ENCODE peak calls at places on chromosomes 12 and 14, in eight cellular contexts. M is GM10248; A is substantia nigra; J is HCEC 1CT; H is GM04504; D is cardiac fibroblast; N is activated CD8-positive, alpha-beta memory T cell treated with anti-CD3 and anti-CD28 coated beads for 4 hours; E is effector memory CD4-positive, alpha-beta T cell. X is an unnamed sample.

GRCh38 chr14:50714452-50715073 is 46.5 kb upstream of the SAV1 start:
- DNase-seq in M (peak), A (no peak), J (peak), H (peak), D (peak), N (no peak), E (no peak), X (no peak)

GRCh38 chr12:86914716-86915115 is 658.5 kb upstream of the MGAT4C start:
- DNase-seq in M (no peak), A (no peak), J (peak), H (no peak), D (peak), N (no peak), E (no peak), X (no peak)

GRCh38 chr12:80857311-80857710 is 80.4 kb downstream of the LIN7A start:
- DNase-seq in M (no peak), A (no peak), J (peak), H (no peak), D (no peak), N (no peak), E (no peak), X (no peak)

GRCh38 chr12:100688451-100688864 is 106.1 kb upstream of the ANO4 start:
- DNase-seq in M (no peak), A (no peak), J (peak), H (no peak), D (no peak), N (no peak), E (no peak), X (no peak)

GRCh38 chr12:47268501-47269459 is 189.0 kb upstream of the AMIGO2 start:
- DNase-seq in M (peak), A (no peak), J (no peak), H (no peak), D (no peak), N (no peak), E (no peak), X (peak)

GRCh38 chr12:119245904-119246494 is 67.3 kb downstream of the HSPB8 start:
- DNase-seq in M (no peak), A (no peak), J (no peak), H (no peak), D (no peak), N (no peak), E (no peak), X (no peak)

GRCh38 chr12:113240395-113240794 is 19.1 kb downstream of the TPCN1 start:
- DNase-seq in M (peak), A (no peak), J (no peak), H (no peak), D (no peak), N (no peak), E (no peak), X (no peak)

GRCh38 chr12:51128905-51129304 is 44.0 kb downstream of the TFCP2 start:
- DNase-seq in M (no peak), A (no peak), J (no peak), H (no peak), D (peak), N (no peak), E (no peak), X (no peak)

GRCh38 chr14:90778468-90779255 is 37.6 kb downstream of the TTC7B start:
- DNase-seq in M (no peak), A (no peak), J (no peak), H (no peak), D (no peak), N (no peak), E (no peak), X (no peak)

GRCh38 chr14:68628605-68629310 is 164.1 kb downstream of the ZFP36L1 start:
- DNase-seq in M (no peak), A (no peak), J (no peak), H (no peak), D (no peak), N (no peak), E (peak), X (no peak)

GRCh38 chr12:52496590-52497071 is 3.6 kb upstream of the KRT6A start:
- DNase-seq in M (no peak), A (no peak), J (peak), H (peak), D (peak), N (no peak), E (no peak), X (no peak)

GRCh38 chr12:124507188-124508109 is 60.0 kb downstream of the NCOR2 start:
- DNase-seq in M (no peak), A (no peak), J (no peak), H (no peak), D (peak), N (no peak), E (no peak), X (no peak)

GRCh38 chr12:42589465-42590323 is at the start of gene PRICKLE1:
- DNase-seq in M (peak), A (no peak), J (peak), H (peak), D (peak), N (no peak), E (no peak), X (no peak)

GRCh38 chr12:70854871-70855578 is 65.5 kb downstream of the PTPRR start:
- DNase-seq in M (no peak), A (no peak), J (no peak), H (no peak), D (no peak), N (no peak), E (no peak), X (no peak)

GRCh38 chr14:88614218-88614907 is 51.5 kb downstream of the ZC3H14 start:
- DNase-seq in M (no peak), A (no peak), J (peak), H (peak), D (peak), N (no peak), E (no peak), X (no peak)

GRCh38 chr14:68791078-68791983 is 1.5 kb downstream of the ZFP36L1 start:
- DNase-seq in M (no peak), A (no peak), J (peak), H (no peak), D (peak), N (no peak), E (no peak), X (no peak)

GRCh38 chr12:72865921-72866320 is 593.8 kb downstream of the TRHDE start:
- DNase-seq in M (no peak), A (no peak), J (no peak), H (no peak), D (no peak), N (no peak), E (no peak), X (no peak)

GRCh38 chr12:15050664-15051063 is 77.8 kb downstream of the PDE6H start:
- DNase-seq in M (no peak), A (no peak), J (no peak), H (no peak), D (no peak), N (no peak), E (no peak), X (no peak)

GRCh38 chr12:66552753-66553152 is 126.1 kb downstream of the GRIP1 start:
- DNase-seq in M (no peak), A (no peak), J (peak), H (no peak), D (no peak), N (no peak), E (no peak), X (no peak)

GRCh38 chr12:98735821-98736220 is 90.7 kb downstream of the APAF1 start:
- DNase-seq in M (no peak), A (no peak), J (no peak), H (no peak), D (no peak), N (no peak), E (no peak), X (no peak)

GRCh38 chr12:89016970-89017778 is 335.1 kb downstream of the DUSP6 start:
- DNase-seq in M (peak), A (no peak), J (peak), H (peak), D (peak), N (no peak), E (no peak), X (no peak)

GRCh38 chr14:22733829-22734228 is 32.7 kb upstream of the OXA1L start:
- DNase-seq in M (no peak), A (no peak), J (no peak), H (no peak), D (no peak), N (no peak), E (no peak), X (no peak)

GRCh38 chr12:69685810-69686209 is 13.3 kb downstream of the BEST3 start:
- DNase-seq in M (no peak), A (no peak), J (peak), H (no peak), D (peak), N (no peak), E (no peak), X (no peak)

GRCh38 chr12:130677957-130678558 is 38.0 kb downstream of the RIMBP2 start:
- DNase-seq in M (no peak), A (no peak), J (no peak), H (no peak), D (no peak), N (no peak), E (no peak), X (no peak)

GRCh38 chr12:92784795-92785562 is 82.2 kb downstream of the PLEKHG7 start:
- DNase-seq in M (peak), A (no peak), J (peak), H (peak), D (peak), N (no peak), E (no peak), X (peak)

GRCh38 chr12:107125833-107126232 is 32.5 kb upstream of the CRY1 start:
- DNase-seq in M (no peak), A (no peak), J (no peak), H (no peak), D (no peak), N (no peak), E (no peak), X (no peak)

GRCh38 chr12:110599334-110599733 is 14.6 kb upstream of the TCTN1 start:
- DNase-seq in M (no peak), A (no peak), J (no peak), H (no peak), D (no peak), N (no peak), E (no peak), X (no peak)

GRCh38 chr14:101103321-101103901 is 199.9 kb upstream of the RTL1 start:
- DNase-seq in M (peak), A (no peak), J (no peak), H (no peak), D (no peak), N (no peak), E (no peak), X (no peak)

GRCh38 chr14:104881369-104881979 is 16.4 kb downstream of the CEP170B start:
- DNase-seq in M (no peak), A (no peak), J (no peak), H (no peak), D (no peak), N (no peak), E (no peak), X (no peak)

GRCh38 chr12:25311501-25311900 is 60.8 kb upstream of the KRAS start:
- DNase-seq in M (no peak), A (no peak), J (no peak), H (no peak), D (no peak), N (no peak), E (no peak), X (no peak)

GRCh38 chr12:107477946-107478610 is 207.5 kb upstream of the PWP1 start:
- DNase-seq in M (no peak), A (no peak), J (no peak), H (no peak), D (no peak), N (no peak), E (no peak), X (no peak)

GRCh38 chr12:76426160-76426559 is 77.9 kb upstream of the BBS10 start:
- DNase-seq in M (no peak), A (no peak), J (no peak), H (no peak), D (no peak), N (no peak), E (no peak), X (no peak)

GRCh38 chr14:39731912-39732311 is 299.7 kb upstream of the FBXO33 start:
- DNase-seq in M (no peak), A (no peak), J (no peak), H (no peak), D (no peak), N (no peak), E (no peak), X (no peak)

X was measured in GM12878.